ENCODE peak calls at places on chromosomes 5 and 9, in ten cellular contexts. One of them, this sample, is unnamed.

GRCh38 chr5:10590226-10591047 is 26.6 kb downstream of the ANKRD33B start:
- DNase-seq in tibial nerve: no peak
- DNase-seq in sigmoid colon: no peak
- DNase-seq in heart left ventricle: peak; percentile 44
- DNase-seq in adrenal gland: no peak
- DNase-seq in IMR-90: peak; percentile 69
- DNase-seq in NB4: no peak
- DNase-seq in ovary: no peak
- DNase-seq in A549: peak; percentile 72
- DNase-seq in transverse colon: no peak
- DNase-seq in this sample: peak; percentile 75

GRCh38 chr5:115549154-115549553 is 4.6 kb upstream of the FEM1C start:
- DNase-seq in A549: no peak
- DNase-seq in NB4: peak; percentile 43
- DNase-seq in sigmoid colon: no peak
- DNase-seq in IMR-90: peak; percentile 19
- DNase-seq in heart left ventricle: no peak
- DNase-seq in adrenal gland: no peak
- DNase-seq in ovary: no peak
- DNase-seq in transverse colon: no peak
- DNase-seq in tibial nerve: no peak
- DNase-seq in this sample: no peak

GRCh38 chr5:1724822-1725602 is 74.6 kb downstream of the MRPL36 start:
- DNase-seq in sigmoid colon: peak; percentile 46
- DNase-seq in heart left ventricle: no peak
- DNase-seq in tibial nerve: no peak
- DNase-seq in IMR-90: no peak
- DNase-seq in NB4: no peak
- DNase-seq in ovary: no peak
- DNase-seq in transverse colon: no peak
- DNase-seq in adrenal gland: peak; percentile 48
- DNase-seq in A549: no peak
- DNase-seq in this sample: no peak

GRCh38 chr9:98345011-98345410 is 89.6 kb upstream of the TBC1D2 start:
- DNase-seq in adrenal gland: no peak
- DNase-seq in tibial nerve: no peak
- DNase-seq in A549: no peak
- DNase-seq in ovary: no peak
- DNase-seq in NB4: no peak
- DNase-seq in heart left ventricle: no peak
- DNase-seq in IMR-90: no peak
- DNase-seq in transverse colon: no peak
- DNase-seq in sigmoid colon: no peak
- DNase-seq in this sample: no peak

GRCh38 chr5:66814146-66814991 is 218.2 kb downstream of the MAST4 start:
- DNase-seq in IMR-90: peak; percentile 63
- DNase-seq in ovary: no peak
- DNase-seq in sigmoid colon: no peak
- DNase-seq in A549: peak; percentile 59
- DNase-seq in heart left ventricle: no peak
- DNase-seq in adrenal gland: peak; percentile 31
- DNase-seq in tibial nerve: peak; percentile 59
- DNase-seq in NB4: peak; percentile 39
- DNase-seq in transverse colon: peak; percentile 37
- DNase-seq in this sample: peak; percentile 15

GRCh38 chr5:67305913-67306710 is 109.5 kb upstream of the CD180 start:
- DNase-seq in heart left ventricle: no peak
- DNase-seq in sigmoid colon: no peak
- DNase-seq in IMR-90: peak; percentile 56
- DNase-seq in ovary: no peak
- DNase-seq in adrenal gland: no peak
- DNase-seq in A549: no peak
- DNase-seq in transverse colon: no peak
- DNase-seq in tibial nerve: no peak
- DNase-seq in NB4: no peak
- DNase-seq in this sample: no peak

GRCh38 chr9:129052592-129052991 is 16.2 kb downstream of the MIGA2 start:
- DNase-seq in IMR-90: no peak
- DNase-seq in NB4: no peak
- DNase-seq in adrenal gland: peak; percentile 48
- DNase-seq in ovary: no peak
- DNase-seq in heart left ventricle: peak; percentile 71
- DNase-seq in A549: no peak
- DNase-seq in sigmoid colon: no peak
- DNase-seq in tibial nerve: no peak
- DNase-seq in transverse colon: peak; percentile 96
- DNase-seq in this sample: no peak

GRCh38 chr5:54296386-54296785 is 14.0 kb downstream of the ARL15 start:
- DNase-seq in ovary: no peak
- DNase-seq in tibial nerve: no peak
- DNase-seq in IMR-90: no peak
- DNase-seq in heart left ventricle: no peak
- DNase-seq in sigmoid colon: no peak
- DNase-seq in transverse colon: peak; percentile 68
- DNase-seq in NB4: no peak
- DNase-seq in A549: no peak
- DNase-seq in adrenal gland: no peak
- DNase-seq in this sample: no peak

GRCh38 chr5:56415356-56415765 is 182.2 kb upstream of the ANKRD55 start:
- DNase-seq in IMR-90: peak; percentile 91
- DNase-seq in A549: no peak
- DNase-seq in ovary: no peak
- DNase-seq in sigmoid colon: peak; percentile 72
- DNase-seq in NB4: peak; percentile 97
- DNase-seq in heart left ventricle: peak; percentile 59
- DNase-seq in tibial nerve: peak; percentile 64
- DNase-seq in transverse colon: peak; percentile 70
- DNase-seq in adrenal gland: peak; percentile 61
- DNase-seq in this sample: no peak

GRCh38 chr5:133925866-133926488 is 42.4 kb downstream of the C5orf15 start:
- DNase-seq in NB4: peak; percentile 14
- DNase-seq in adrenal gland: no peak
- DNase-seq in tibial nerve: no peak
- DNase-seq in A549: no peak
- DNase-seq in heart left ventricle: no peak
- DNase-seq in sigmoid colon: no peak
- DNase-seq in IMR-90: peak; percentile 15
- DNase-seq in transverse colon: no peak
- DNase-seq in ovary: no peak
- DNase-seq in this sample: no peak

GRCh38 chr9:21443849-21444625 is 3.8 kb downstream of the IFNA1 start:
- DNase-seq in A549: no peak
- DNase-seq in tibial nerve: no peak
- DNase-seq in adrenal gland: no peak
- DNase-seq in transverse colon: no peak
- DNase-seq in sigmoid colon: no peak
- DNase-seq in NB4: peak; percentile 72
- DNase-seq in IMR-90: no peak
- DNase-seq in ovary: no peak
- DNase-seq in heart left ventricle: no peak
- DNase-seq in this sample: no peak

GRCh38 chr9:124530216-124530615 is 23.0 kb upstream of the NR5A1 start:
- DNase-seq in sigmoid colon: no peak
- DNase-seq in IMR-90: no peak
- DNase-seq in tibial nerve: no peak
- DNase-seq in ovary: no peak
- DNase-seq in adrenal gland: no peak
- DNase-seq in A549: no peak
- DNase-seq in transverse colon: no peak
- DNase-seq in heart left ventricle: no peak
- DNase-seq in NB4: no peak
- DNase-seq in this sample: no peak

GRCh38 chr5:131323378-131323777 is 59.5 kb downstream of the CDC42SE2 start:
- DNase-seq in IMR-90: no peak
- DNase-seq in heart left ventricle: no peak
- DNase-seq in A549: no peak
- DNase-seq in ovary: no peak
- DNase-seq in adrenal gland: no peak
- DNase-seq in tibial nerve: no peak
- DNase-seq in NB4: no peak
- DNase-seq in sigmoid colon: no peak
- DNase-seq in transverse colon: no peak
- DNase-seq in this sample: no peak

GRCh38 chr5:131649160-131649559 is 14.1 kb upstream of the RAPGEF6 start:
- DNase-seq in IMR-90: peak; percentile 58
- DNase-seq in adrenal gland: no peak
- DNase-seq in ovary: no peak
- DNase-seq in transverse colon: no peak
- DNase-seq in A549: no peak
- DNase-seq in tibial nerve: no peak
- DNase-seq in sigmoid colon: no peak
- DNase-seq in NB4: no peak
- DNase-seq in heart left ventricle: no peak
- DNase-seq in this sample: no peak

GRCh38 chr5:133247881-133248642 is 196.2 kb downstream of the HSPA4 start:
- DNase-seq in NB4: peak; percentile 44
- DNase-seq in ovary: no peak
- DNase-seq in sigmoid colon: no peak
- DNase-seq in transverse colon: no peak
- DNase-seq in A549: peak; percentile 73
- DNase-seq in tibial nerve: no peak
- DNase-seq in IMR-90: peak; percentile 49
- DNase-seq in heart left ventricle: no peak
- DNase-seq in adrenal gland: peak; percentile 57
- DNase-seq in this sample: peak; percentile 52

GRCh38 chr5:178348356-178349146 is 115.9 kb upstream of the PHYKPL start:
- DNase-seq in adrenal gland: no peak
- DNase-seq in IMR-90: no peak
- DNase-seq in transverse colon: no peak
- DNase-seq in sigmoid colon: no peak
- DNase-seq in ovary: no peak
- DNase-seq in tibial nerve: no peak
- DNase-seq in NB4: no peak
- DNase-seq in A549: no peak
- DNase-seq in heart left ventricle: no peak
- DNase-seq in this sample: no peak

DNA sequence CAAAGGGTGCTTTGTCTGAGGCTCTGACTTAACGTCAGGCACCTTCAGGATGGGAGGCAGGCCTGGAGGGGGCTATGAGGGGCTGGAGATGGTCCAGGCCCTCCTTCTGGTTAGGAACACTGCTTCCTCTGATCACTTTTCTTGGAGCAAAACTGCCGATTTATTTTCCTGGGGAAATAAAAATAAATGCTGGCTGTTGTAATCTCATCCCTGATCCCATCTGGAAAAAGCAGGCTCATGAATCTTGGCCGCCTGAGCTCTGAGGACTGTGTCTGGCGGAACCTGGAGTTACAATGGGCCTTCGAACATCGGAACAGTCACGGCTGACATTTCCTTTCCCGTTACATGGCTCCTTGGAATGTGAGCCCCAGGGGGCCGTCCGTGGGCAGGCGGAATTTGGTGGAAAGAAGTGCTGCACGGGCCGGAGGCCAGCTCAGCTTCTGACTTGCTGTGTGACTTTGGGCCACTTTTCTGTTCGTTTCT is 157.8 kb downstream of the RGS3 start:
- DNase-seq in A549: no peak
- DNase-seq in ovary: peak; percentile 53
- DNase-seq in IMR-90: peak; percentile 93
- DNase-seq in transverse colon: peak; percentile 25
- DNase-seq in adrenal gland: peak; percentile 61
- DNase-seq in tibial nerve: peak; percentile 56
- DNase-seq in sigmoid colon: peak; percentile 89
- DNase-seq in heart left ventricle: peak; percentile 89
- DNase-seq in NB4: no peak
- DNase-seq in this sample: no peak
- TF ChIP-seq POLR2A in A549: no peak
- TF ChIP-seq POLR2A in ovary: no peak
- TF ChIP-seq POLR2A in IMR-90: peak; percentile 90
- TF ChIP-seq POLR2A in transverse colon: no peak
- TF ChIP-seq POLR2A in adrenal gland: peak; percentile 21
- TF ChIP-seq POLR2A in tibial nerve: no peak
- TF ChIP-seq POLR2A in sigmoid colon: no peak
- TF ChIP-seq POLR2A in heart left ventricle: no peak
- TF ChIP-seq POLR2A in NB4: no peak
- TF ChIP-seq POLR2A in this sample: no peak

GRCh38 chr5:74640450-74641013 is at the start of gene ENC1:
- DNase-seq in IMR-90: peak; percentile 84
- DNase-seq in ovary: peak; percentile 73
- DNase-seq in adrenal gland: peak; percentile 81
- DNase-seq in transverse colon: peak; percentile 87
- DNase-seq in tibial nerve: peak; percentile 58
- DNase-seq in sigmoid colon: peak; percentile 87
- DNase-seq in NB4: peak; percentile 96
- DNase-seq in A549: peak; percentile 48
- DNase-seq in heart left ventricle: peak; percentile 89
- DNase-seq in this sample: peak; percentile 35
- TF ChIP-seq POLR2A in IMR-90: peak; percentile 75
- TF ChIP-seq POLR2A in ovary: peak; percentile 26
- TF ChIP-seq POLR2A in adrenal gland: peak; percentile 72
- TF ChIP-seq POLR2A in transverse colon: peak; percentile 90
- TF ChIP-seq POLR2A in tibial nerve: no peak
- TF ChIP-seq POLR2A in sigmoid colon: no peak
- TF ChIP-seq POLR2A in NB4: peak; percentile 68
- TF ChIP-seq POLR2A in A549: peak; percentile 97
- TF ChIP-seq POLR2A in heart left ventricle: no peak
- TF ChIP-seq POLR2A in this sample: peak; percentile 100

DNA sequence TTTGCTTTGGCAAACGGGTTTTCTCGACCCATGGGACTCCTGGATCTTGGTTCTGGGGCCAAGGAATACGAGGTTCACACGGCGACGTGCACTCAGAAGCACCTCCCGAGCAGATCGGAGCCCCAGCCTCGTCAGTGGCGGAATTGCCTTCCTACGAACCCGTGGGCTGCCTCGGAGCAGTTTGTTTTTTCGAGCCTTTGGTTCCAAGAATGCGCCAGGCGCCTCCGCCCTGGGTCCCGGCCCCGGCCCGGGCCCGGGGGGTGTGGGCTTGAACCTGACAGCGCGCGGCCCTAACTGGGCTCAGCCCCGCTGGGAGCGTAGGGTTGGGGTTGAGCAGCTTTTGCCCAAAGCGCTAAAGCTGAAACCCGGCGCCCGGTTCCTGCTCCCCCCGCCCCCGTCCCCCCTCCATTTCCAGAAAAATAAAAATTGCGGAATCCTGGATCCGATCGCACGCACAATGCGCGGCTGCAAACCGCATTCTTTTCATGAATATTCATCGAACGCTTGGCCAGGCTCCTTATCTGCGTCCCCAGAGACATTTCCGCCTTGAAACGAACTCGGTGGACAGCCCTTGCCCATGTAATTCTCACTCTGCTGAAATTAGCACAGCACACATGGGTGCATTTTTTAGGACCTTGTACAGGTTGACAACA is 1.0 kb downstream of the BASP1 start:
- DNase-seq in NB4: peak; percentile 78
- DNase-seq in adrenal gland: no peak
- DNase-seq in A549: no peak
- DNase-seq in transverse colon: peak; percentile 43
- DNase-seq in ovary: peak; percentile 35
- DNase-seq in IMR-90: peak; percentile 67
- DNase-seq in tibial nerve: no peak
- DNase-seq in heart left ventricle: peak; percentile 20
- DNase-seq in sigmoid colon: no peak
- DNase-seq in this sample: peak; percentile 35
- TF ChIP-seq POLR2A in NB4: no peak
- TF ChIP-seq POLR2A in adrenal gland: no peak
- TF ChIP-seq POLR2A in A549: no peak
- TF ChIP-seq POLR2A in transverse colon: no peak
- TF ChIP-seq POLR2A in ovary: no peak
- TF ChIP-seq POLR2A in IMR-90: no peak
- TF ChIP-seq POLR2A in tibial nerve: no peak
- TF ChIP-seq POLR2A in heart left ventricle: no peak
- TF ChIP-seq POLR2A in sigmoid colon: no peak
- TF ChIP-seq POLR2A in this sample: no peak

GRCh38 chr5:60494635-60495034 is 205.3 kb downstream of the DEPDC1B start:
- DNase-seq in tibial nerve: no peak
- DNase-seq in transverse colon: no peak
- DNase-seq in ovary: no peak
- DNase-seq in A549: no peak
- DNase-seq in IMR-90: no peak
- DNase-seq in heart left ventricle: no peak
- DNase-seq in sigmoid colon: no peak
- DNase-seq in NB4: no peak
- DNase-seq in adrenal gland: no peak
- DNase-seq in this sample: no peak
- TF ChIP-seq POLR2A in tibial nerve: no peak
- TF ChIP-seq POLR2A in transverse colon: no peak
- TF ChIP-seq POLR2A in ovary: no peak
- TF ChIP-seq POLR2A in A549: no peak
- TF ChIP-seq POLR2A in IMR-90: no peak
- TF ChIP-seq POLR2A in heart left ventricle: no peak
- TF ChIP-seq POLR2A in sigmoid colon: no peak
- TF ChIP-seq POLR2A in NB4: no peak
- TF ChIP-seq POLR2A in adrenal gland: no peak
- TF ChIP-seq POLR2A in this sample: no peak

This sample was measured in H54.